ENCODE peak calls at places on chromosome 20, in five cellular contexts. X, W, G, V and N are unnamed samples.
A peak's percentile ranks its signal among the peaks of the same experiment; 100 is the strongest.

GRCh38 chr20:32820000-32820697 is 395 bp downstream of the MAPRE1 start:
- DNase-seq in W (no peak), X (peak; percentile 70), G (peak; percentile 70), V (no peak), N (no peak)

GRCh38 chr20:32355417-32355841 is 2.7 kb upstream of the ASXL1 start:
- DNase-seq in V (no peak), W (no peak), G (no peak), X (no peak), N (no peak)

GRCh38 chr20:39264506-39265172 is 302.5 kb downstream of the DHX35 start:
- DNase-seq in W (peak; percentile 62), G (peak; percentile 83), X (peak; percentile 23), V (peak; percentile 65), N (peak; percentile 57)

GRCh38 chr20:4297141-4297826 is 281.9 kb upstream of the RNF24 start:
- DNase-seq in G (peak; percentile 14), W (no peak), V (no peak), X (no peak), N (peak; percentile 62)

GRCh38 chr20:64242003-64242796 is 13.3 kb upstream of the PCMTD2 start:
- DNase-seq in X (no peak), W (peak; percentile 13), V (no peak), G (no peak), N (no peak)

GRCh38 chr20:3924304-3925112 is 35.3 kb downstream of the PANK2 start:
- DNase-seq in X (no peak), G (peak; percentile 49), V (no peak), W (peak; percentile 41), N (no peak)

GRCh38 chr20:45174434-45175364 is at the start of gene PI3:
- DNase-seq in V (peak; percentile 38), G (peak; percentile 85), W (peak; percentile 70), X (no peak), N (no peak)

GRCh38 chr20:58691773-58692578 is 624 bp upstream of the NPEPL1 start:
- DNase-seq in V (peak; percentile 35), X (no peak), W (peak; percentile 41), G (peak; percentile 84), N (no peak)

GRCh38 chr20:62830251-62830650 is 13.4 kb downstream of the COL9A3 start:
- DNase-seq in W (no peak), V (no peak), G (no peak), X (no peak), N (no peak)

GRCh38 chr20:6061544-6061943 is 7.7 kb upstream of the LRRN4 start:
- DNase-seq in G (no peak), X (no peak), W (no peak), V (no peak), N (no peak)

GRCh38 chr20:51926670-51927305 is 124.5 kb upstream of the SALL4 start:
- DNase-seq in W (no peak), G (peak; percentile 65), X (no peak), V (no peak), N (no peak)

GRCh38 chr20:15849131-15849685 is 724.0 kb downstream of the KIF16B start:
- DNase-seq in W (no peak), X (no peak), V (no peak), G (no peak), N (no peak)

GRCh38 chr20:35490736-35491181 is 35.4 kb downstream of the CEP250 start:
- DNase-seq in G (no peak), X (no peak), W (no peak), V (no peak), N (no peak)

GRCh38 chr20:64161595-64162238 is 2.5 kb upstream of the MYT1 start:
- DNase-seq in X (peak; percentile 25), W (no peak), G (peak; percentile 66), V (peak; percentile 53), N (peak; percentile 5)

GRCh38 chr20:38806855-38807655 is 1.6 kb downstream of the PPP1R16B start:
- DNase-seq in W (no peak), V (no peak), G (no peak), X (no peak), N (no peak)

GRCh38 chr20:46293084-46293483 is 15.2 kb downstream of the CDH22 start:
- DNase-seq in W (no peak), X (no peak), V (no peak), G (peak; percentile 76), N (peak; percentile 17)

GRCh38 chr20:2745060-2745910 is 52.7 kb downstream of the EBF4 start:
- DNase-seq in W (no peak), X (no peak), G (no peak), V (no peak), N (no peak)

GRCh38 chr20:35950093-35950492 is 4.2 kb downstream of the SCAND1 start:
- DNase-seq in X (no peak), G (no peak), V (no peak), W (no peak), N (no peak)

GRCh38 chr20:1854246-1854645 is 41.0 kb upstream of the SIRPA start:
- DNase-seq in G (no peak), W (no peak), X (no peak), V (no peak), N (no peak)

GRCh38 chr20:62953839-62954703 is 1.6 kb downstream of the SLC17A9 start:
- DNase-seq in X (peak; percentile 65), V (no peak), G (peak; percentile 85), W (peak; percentile 75), N (peak; percentile 35)

GRCh38 chr20:62487564-62488086 is 11.8 kb upstream of the GATA5 start:
- DNase-seq in W (peak; percentile 82), X (no peak), G (no peak), V (peak; percentile 65), N (no peak)